ENCODE peak calls at places on chromosomes 4 and X, in nine cellular contexts. R is spleen, X is HepG2, C is lower lobe of right lung, I is colonic mucosa, V is tibial artery, P is endothelial cell of umbilical vein, Z is aorta, K is SJCRH30. U is an unnamed sample. For H3K4me1 and H3K36me3, the result is how much of the 10 kb centered on the place peaks cover.

GRCh38 chr4:76696109-76696508 is 201.8 kb downstream of the SOWAHB start:
- DNase-seq in V (no peak), I (no peak), X (peak), K (peak), C (no peak), P (no peak), Z (peak), R (no peak), U (no peak)

GRCh38 chrX:33434256-33435092 is 223.1 kb upstream of the DMD start:
- DNase-seq in R (no peak), V (peak), P (peak), I (peak), C (no peak), Z (no peak), K (peak), X (peak), U (peak)

GRCh38 chr4:120057416-120057815 is 9.2 kb downstream of the MAD2L1 start:
- DNase-seq in P (no peak), X (no peak), I (no peak), R (no peak), K (no peak), Z (no peak), C (no peak), V (no peak), U (no peak)

GRCh38 chrX:137792214-137792613 is 226.3 kb downstream of the ZIC3 start:
- DNase-seq in K (no peak), Z (no peak), X (no peak), P (no peak), R (no peak), C (no peak), V (no peak), I (no peak), U (no peak)

GRCh38 chrX:154458116-154458953 is at the start of gene PLXNA3:
- DNase-seq in I (no peak), C (peak), K (peak), V (no peak), X (no peak), P (no peak), Z (peak), R (peak), U (peak)

GRCh38 chr4:52081216-52081615 is 30.1 kb downstream of the SPATA18 start:
- DNase-seq in I (no peak), X (no peak), P (no peak), R (no peak), V (no peak), K (no peak), Z (no peak), C (no peak), U (no peak)

GRCh38 chrX:117835034-117835433 is 281.6 kb downstream of the KLHL13 start:
- DNase-seq in P (no peak), I (no peak), R (no peak), C (no peak), X (no peak), K (peak), Z (no peak), V (no peak), U (no peak)

GRCh38 chr4:4990857-4991540 is 28.3 kb downstream of the CYTL1 start:
- DNase-seq in C (no peak), P (no peak), X (no peak), V (peak), K (peak), R (no peak), Z (peak), I (peak), U (peak)

GRCh38 chr4:180380733-180381132 is 1862.5 kb upstream of the TENM3 start:
- DNase-seq in I (no peak), V (no peak), X (no peak), Z (no peak), C (no peak), K (no peak), R (no peak), P (no peak), U (no peak)

GRCh38 chr4:60396680-60397079 is 803.4 kb upstream of the ADGRL3 start:
- DNase-seq in P (no peak), I (no peak), V (no peak), R (no peak), K (no peak), Z (no peak), X (no peak), C (no peak), U (no peak)

DNA sequence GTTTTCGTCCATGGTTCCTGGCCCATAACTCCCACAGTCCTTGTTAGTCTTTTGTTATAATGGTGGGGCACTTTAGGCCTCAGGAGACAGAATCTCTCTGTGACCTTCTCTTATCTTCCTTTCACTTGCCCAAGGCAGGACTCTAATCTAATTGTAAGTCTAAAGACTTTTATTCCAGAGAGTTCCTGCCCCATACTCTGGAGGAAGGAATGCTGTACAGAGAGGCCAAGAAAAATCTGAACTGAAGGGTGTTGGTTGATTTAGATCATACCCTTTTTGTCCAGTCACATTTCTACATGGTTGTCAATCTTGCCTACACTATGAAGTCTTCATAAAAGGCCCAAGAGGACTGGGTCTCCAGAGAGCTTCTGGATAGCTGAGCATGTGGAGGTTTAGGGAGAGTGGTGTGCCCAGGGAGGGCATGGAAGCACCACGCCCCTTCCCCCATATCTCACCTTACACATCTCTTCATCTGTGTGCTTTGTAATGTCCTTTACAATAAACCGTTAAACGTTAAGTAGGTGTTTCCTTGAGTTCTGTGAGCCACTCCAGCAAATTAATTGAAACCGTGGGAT is 84.5 kb downstream of the AFF1 start:
- DNase-seq in K (no peak), V (no peak), Z (no peak), C (no peak), P (no peak), R (no peak), I (no peak), X (no peak), U (no peak)
- H3K4me1 ChIP-seq in K (under half), V (half or more), Z (under half), C (half or more), P (under half), R (half or more), I (under half), X (under half), U (half or more)

GRCh38 chr4:40087799-40088366 is 31.2 kb downstream of the N4BP2 start:
- DNase-seq in R (no peak), I (no peak), X (no peak), P (no peak), K (no peak), Z (no peak), V (no peak), C (no peak), U (no peak)

GRCh38 chr4:40086421-40086820 is 29.8 kb downstream of the N4BP2 start:
- DNase-seq in X (no peak), P (no peak), C (no peak), V (no peak), Z (no peak), I (no peak), R (no peak), K (no peak), U (no peak)
- H3K36me3 ChIP-seq in X (under half), P (under half), C (under half), V (under half), Z (under half), I (under half), R (under half), K (under half), U (under half)

DNA sequence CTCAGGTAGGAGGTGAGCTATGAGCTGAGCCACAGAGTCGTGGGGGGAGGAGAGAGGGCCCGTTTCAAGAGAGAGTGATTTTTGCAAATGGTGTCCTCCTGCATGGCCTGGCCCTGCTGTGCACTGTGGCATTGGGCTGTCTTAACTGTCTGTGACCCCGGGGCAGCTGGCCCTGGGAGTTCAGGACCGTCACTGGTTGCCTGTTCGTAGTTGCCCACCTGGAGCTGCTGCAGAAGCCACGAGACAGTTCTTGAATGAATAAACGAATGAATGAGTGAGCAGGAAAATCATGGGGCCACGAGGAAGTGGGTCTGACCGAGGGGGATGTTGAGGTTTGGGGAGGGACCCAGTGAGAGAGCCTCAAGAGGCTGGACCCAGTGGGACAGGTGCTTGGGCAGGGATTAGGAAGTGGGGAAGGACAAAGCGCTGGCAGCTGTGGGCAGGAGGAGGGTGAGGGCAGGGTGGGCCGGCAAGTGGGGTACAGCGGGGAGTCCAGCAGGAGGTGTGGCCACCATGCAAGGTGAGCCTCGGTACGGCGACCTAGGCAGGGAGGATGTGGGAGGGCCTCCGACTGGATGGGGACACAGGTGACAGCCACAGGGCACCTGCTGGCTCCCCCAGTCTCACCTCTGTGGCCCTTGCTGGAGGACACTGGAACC is 10.1 kb downstream of the RGS12 start:
- DNase-seq in R (peak), I (peak), P (no peak), X (no peak), V (peak), C (no peak), K (no peak), Z (peak), U (no peak)
- H3K4me1 ChIP-seq in R (half or more), I (under half), P (half or more), X (under half), V (under half), C (half or more), K (under half), Z (under half), U (half or more)

GRCh38 chr4:186699881-186700397 is 23.7 kb downstream of the FAT1 start:
- DNase-seq in V (peak), X (no peak), I (no peak), R (no peak), P (no peak), K (no peak), C (no peak), Z (no peak), U (no peak)
- H3K36me3 ChIP-seq in V (under half), X (under half), I (under half), R (under half), P (under half), K (under half), C (under half), Z (under half), U (under half)

DNA sequence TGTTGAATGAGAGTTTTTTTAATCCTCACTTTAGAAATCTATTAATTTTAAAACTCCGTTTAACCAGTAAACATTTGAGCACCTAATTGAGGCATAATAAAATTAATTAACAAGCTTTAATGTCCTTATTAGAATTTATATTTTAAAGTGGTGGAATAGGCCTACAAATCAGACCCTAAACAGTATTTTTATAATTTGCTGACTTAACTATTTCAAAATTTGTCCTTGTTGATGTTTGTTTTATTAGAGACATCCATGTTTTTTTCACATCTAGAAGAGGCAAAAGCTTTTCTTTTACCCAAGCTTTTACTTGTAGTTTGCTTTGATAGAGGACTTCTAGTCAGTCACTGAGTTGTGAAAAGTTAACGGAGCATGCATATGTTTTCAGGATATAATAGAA is 3.8 kb downstream of the SAP30 start:
- DNase-seq in P (no peak), R (no peak), V (no peak), C (no peak), K (no peak), X (no peak), I (no peak), Z (no peak), U (no peak)
- H3K4me1 ChIP-seq in P (under half), R (under half), V (under half), C (under half), K (under half), X (under half), I (under half), Z (under half), U (under half)

DNA sequence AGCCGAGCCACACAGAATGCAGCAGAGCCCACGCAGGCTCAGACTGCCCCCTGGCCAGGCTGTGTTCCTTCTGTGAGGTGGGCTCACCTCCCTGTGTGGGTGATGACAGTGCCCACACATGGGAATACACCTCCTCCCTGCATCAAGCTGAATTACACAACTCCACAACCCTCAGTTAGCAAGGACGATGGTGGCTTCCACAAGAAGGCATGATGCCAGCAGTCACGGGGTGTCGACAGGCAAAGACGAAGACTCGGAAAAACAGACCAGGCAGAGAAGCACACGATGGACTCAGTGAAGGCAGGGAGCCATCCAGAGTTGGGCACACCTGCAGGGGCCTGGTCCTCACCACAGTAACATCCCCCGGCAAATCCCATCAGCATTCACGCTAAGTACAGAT is 12.1 kb downstream of the LETM1 start:
- DNase-seq in C (no peak), Z (no peak), P (no peak), X (no peak), K (no peak), R (no peak), V (peak), I (no peak), U (peak)
- H3K36me3 ChIP-seq in C (half or more), Z (under half), P (under half), X (under half), K (under half), R (half or more), V (half or more), I (under half), U (half or more)

GRCh38 chr4:123301942-123302341 is 94.7 kb upstream of the SPRY1 start:
- DNase-seq in I (no peak), K (no peak), Z (no peak), V (no peak), X (no peak), P (no peak), C (no peak), R (no peak), U (no peak)
- H3K4me1 ChIP-seq in I (under half), K (under half), Z (under half), V (under half), X (under half), P (under half), C (under half), R (under half), U (under half)

U was measured in heart right ventricle.